ENCODE peak calls at places on chromosomes 3 and 15, in ten cellular contexts. T, N, P, B, O, L, V, C, H and F are unnamed samples.

GRCh38 chr15:60536314-60536713 is 57.4 kb upstream of the ICE2 start:
- DNase-seq in O (no peak), H (no peak), N (no peak), C (no peak), P (no peak), B (no peak), T (no peak), V (no peak), L (no peak), F (no peak)

GRCh38 chr3:43765417-43766030 is 74.8 kb downstream of the ABHD5 start:
- DNase-seq in B (no peak), H (no peak), T (no peak), C (no peak), V (peak), L (no peak), O (no peak), P (no peak), N (no peak), F (no peak)

GRCh38 chr3:139533781-139534443 is 5.6 kb downstream of the RBP1 start:
- DNase-seq in N (no peak), B (no peak), L (no peak), C (peak), O (no peak), T (peak), H (no peak), V (peak), P (no peak), F (no peak)

GRCh38 chr15:28080386-28080785 is 18.7 kb downstream of the OCA2 start:
- DNase-seq in B (no peak), O (no peak), N (no peak), L (no peak), H (no peak), V (no peak), T (no peak), P (no peak), C (no peak), F (no peak)

GRCh38 chr3:189363856-189364255 is 192.1 kb downstream of the TPRG1 start:
- DNase-seq in O (no peak), T (peak), N (no peak), C (no peak), V (peak), P (no peak), L (no peak), B (no peak), H (no peak), F (no peak)

GRCh38 chr3:79985866-79986265 is 218.1 kb upstream of the ROBO1 start:
- DNase-seq in P (no peak), O (no peak), C (no peak), H (no peak), V (no peak), N (no peak), L (no peak), T (no peak), B (no peak), F (no peak)

GRCh38 chr15:100043069-100043641 is 298.6 kb downstream of the ADAMTS17 start:
- DNase-seq in L (no peak), C (peak), B (peak), H (peak), P (no peak), V (peak), O (peak), N (no peak), T (no peak), F (no peak)

GRCh38 chr3:6860911-6861330 is at the start of gene GRM7:
- DNase-seq in H (no peak), P (no peak), N (no peak), O (peak), V (peak), B (no peak), L (no peak), C (no peak), T (no peak), F (no peak)